ENCODE peak calls at places on chromosome 4, in four cellular contexts. T is choroid plexus epithelial cell, F is brain microvascular endothelial cell, G is chondrocyte. M is an unnamed sample.

GRCh38 chr4:74794341-74794801 is at the start of gene BTC:
- DNase-seq in T (peak), F (no peak), G (no peak), M (peak)

GRCh38 chr4:22500831-22501714 is 14.8 kb downstream of the ADGRA3 start:
- DNase-seq in T (peak), F (peak), G (no peak), M (peak)

GRCh38 chr4:105399535-105400161 is 74.2 kb downstream of the PPA2 start:
- DNase-seq in T (peak), F (peak), G (no peak), M (peak)

GRCh38 chr4:154616731-154617130 is 4.3 kb upstream of the FGG start:
- DNase-seq in T (peak), F (no peak), G (no peak), M (no peak)

GRCh38 chr4:38470708-38471262 is 193.2 kb upstream of the KLF3 start:
- DNase-seq in T (no peak), F (no peak), G (no peak), M (no peak)

GRCh38 chr4:101806914-101807313 is 16.4 kb downstream of the BANK1 start:
- DNase-seq in T (peak), F (peak), G (no peak), M (peak)

GRCh38 chr4:137471895-137472294 is 60.4 kb downstream of the PCDH18 start:
- DNase-seq in T (no peak), F (no peak), G (no peak), M (peak)

GRCh38 chr4:145315828-145316227 is 135.4 kb upstream of the OTUD4 start:
- DNase-seq in T (no peak), F (no peak), G (no peak), M (no peak)

GRCh38 chr4:108240356-108240755 is 71.6 kb upstream of the LEF1 start:
- DNase-seq in T (peak), F (peak), G (no peak), M (peak)

GRCh38 chr4:183906736-183907651 is 1.9 kb downstream of the STOX2 start:
- DNase-seq in T (no peak), F (no peak), G (no peak), M (no peak)

GRCh38 chr4:2820216-2820982 is 23.2 kb upstream of the ADD1 start:
- DNase-seq in T (no peak), F (no peak), G (peak), M (no peak)

GRCh38 chr4:6332042-6332668 is 62.5 kb downstream of the WFS1 start:
- DNase-seq in T (peak), F (peak), G (no peak), M (peak)

GRCh38 chr4:145814246-145814645 is 124.4 kb downstream of the ZNF827 start:
- DNase-seq in T (no peak), F (no peak), G (no peak), M (no peak)

GRCh38 chr4:8185280-8185679 is 13.8 kb upstream of the SH3TC1 start:
- DNase-seq in T (peak), F (peak), G (no peak), M (peak)

GRCh38 chr4:15587649-15588048 is 67.5 kb downstream of the FBXL5 start:
- DNase-seq in T (peak), F (no peak), G (no peak), M (peak)

GRCh38 chr4:68346461-68346860 is 3.4 kb downstream of the YTHDC1 start:
- DNase-seq in T (peak), F (no peak), G (no peak), M (peak)

GRCh38 chr4:75007891-75008290 is 75.0 kb downstream of the PARM1 start:
- DNase-seq in T (no peak), F (no peak), G (no peak), M (no peak)

GRCh38 chr4:111283066-111283677 is 660.3 kb upstream of the PITX2 start:
- DNase-seq in T (peak), F (peak), G (no peak), M (peak)

GRCh38 chr4:159649237-159649636 is 546.4 kb downstream of the RAPGEF2 start:
- DNase-seq in T (no peak), F (no peak), G (no peak), M (no peak)

GRCh38 chr4:121155893-121156292 is 8.2 kb downstream of the TNIP3 start:
- DNase-seq in T (peak), F (peak), G (no peak), M (peak)

GRCh38 chr4:120026853-120027252 is 39.8 kb downstream of the MAD2L1 start:
- DNase-seq in T (no peak), F (no peak), G (no peak), M (no peak)

GRCh38 chr4:98659106-98659592 is 738 bp upstream of the TSPAN5 start:
- DNase-seq in T (no peak), F (no peak), G (no peak), M (no peak)

GRCh38 chr4:161829631-161830030 is 334.2 kb downstream of the FSTL5 start:
- DNase-seq in T (no peak), F (no peak), G (no peak), M (no peak)

GRCh38 chr4:155005395-155006087 is 202.9 kb upstream of the NPY2R start:
- DNase-seq in T (peak), F (peak), G (no peak), M (peak)

GRCh38 chr4:59904331-59904730 is 1295.8 kb upstream of the ADGRL3 start:
- DNase-seq in T (no peak), F (no peak), G (no peak), M (peak)

DNA sequence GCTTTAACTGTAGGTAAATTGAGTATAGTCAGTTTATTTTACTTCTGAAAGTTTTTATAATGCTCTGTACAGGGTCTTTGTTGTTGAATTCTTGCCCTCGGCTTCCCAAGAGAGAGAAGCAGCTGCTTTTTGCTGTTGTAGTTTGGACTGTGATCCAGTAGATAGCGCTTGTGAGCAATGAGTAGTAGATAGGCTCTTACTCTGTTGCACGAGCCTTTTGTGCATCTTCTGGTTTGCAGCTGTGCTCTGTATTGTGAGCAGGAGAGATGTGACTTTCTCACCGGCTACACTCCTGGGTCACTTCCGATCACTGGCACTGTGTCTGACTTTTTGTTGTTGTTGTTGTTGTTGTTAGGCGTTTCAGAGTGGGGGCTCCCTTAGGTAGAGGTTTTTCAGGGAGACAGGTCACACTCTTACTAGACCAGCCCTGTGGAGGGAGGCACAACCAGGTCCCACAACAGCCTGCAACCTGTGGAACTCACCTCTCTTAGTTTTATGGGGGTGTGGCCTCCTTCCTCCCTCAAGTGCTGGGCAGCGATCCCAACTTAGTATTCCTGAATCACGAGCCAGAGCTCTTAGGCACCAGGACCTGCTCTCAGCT is 822.1 kb upstream of the GALNTL6 start:
- DNase-seq in T (peak), F (peak), G (no peak), M (peak)
- TF ChIP-seq CTCF in T (peak), F (peak), G (peak), M (peak)

GRCh38 chr4:34720563-34720962 is 1523.8 kb downstream of the ARAP2 start:
- DNase-seq in T (peak), F (no peak), G (no peak), M (peak)
- TF ChIP-seq CTCF in T (peak), F (peak), G (peak), M (peak)

DNA sequence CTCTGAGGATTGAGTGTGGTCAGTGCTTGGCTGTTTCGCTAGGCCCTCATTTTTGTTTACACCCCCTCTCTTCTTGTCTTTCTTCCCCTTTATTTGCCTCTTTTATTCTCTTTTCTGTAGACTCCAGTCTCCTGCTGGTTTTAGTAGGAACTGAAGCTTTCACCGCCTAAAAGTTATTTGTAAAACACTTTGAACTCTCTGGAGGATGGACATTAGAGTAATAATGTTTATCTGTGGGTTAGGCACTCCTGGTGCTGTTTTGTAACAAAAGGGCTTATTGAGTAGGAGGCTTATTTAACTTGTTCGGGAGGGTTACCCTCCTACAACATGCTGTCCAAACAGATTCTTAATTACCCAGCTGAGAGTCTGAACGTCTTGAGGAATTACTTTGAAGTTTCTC is 1.6 kb upstream of the ARHGAP10 start:
- DNase-seq in T (peak), F (no peak), G (no peak), M (no peak)
- TF ChIP-seq CTCF in T (peak), F (peak), G (peak), M (no peak)

DNA sequence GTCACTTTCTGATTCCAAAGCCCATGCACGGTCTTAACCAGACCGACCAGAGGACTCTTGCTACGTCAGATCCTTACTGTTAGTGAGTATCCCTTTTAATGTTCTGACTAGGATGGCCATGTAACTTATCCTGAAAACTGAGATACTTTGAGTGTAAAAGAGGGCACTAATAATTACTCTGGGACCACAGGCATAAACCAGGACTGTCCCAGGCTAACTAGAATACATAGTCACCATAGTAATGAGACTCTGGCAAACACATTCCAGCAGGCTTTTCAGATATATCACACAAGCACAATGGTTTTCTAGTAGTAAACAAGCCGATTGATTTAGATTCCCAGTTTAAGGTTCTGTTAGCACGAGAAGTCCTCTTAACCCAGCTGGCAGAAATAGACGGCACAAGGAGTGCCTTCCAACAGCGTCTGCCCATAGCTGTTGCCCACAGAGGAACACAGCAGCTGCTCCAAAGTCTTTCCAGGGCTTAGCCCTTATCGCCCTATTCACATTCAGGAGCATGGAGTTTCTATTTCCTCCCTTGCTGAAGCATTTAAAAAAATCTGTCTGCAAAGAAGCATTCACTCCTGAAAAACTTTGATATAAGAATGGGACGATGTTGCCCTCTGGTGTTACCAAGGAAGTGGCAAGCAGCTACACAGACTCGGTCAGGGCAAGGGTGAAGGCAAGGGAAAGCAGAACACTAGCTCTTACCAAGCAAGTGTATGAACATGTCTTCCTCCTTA is 92.4 kb downstream of the CXCL13 start:
- DNase-seq in T (peak), F (peak), G (no peak), M (peak)
- TF ChIP-seq CTCF in T (peak), F (peak), G (peak), M (peak)